ENCODE peak calls at places on chromosome 11, in ten cellular contexts. J is activated naive CD4-positive, alpha-beta T cell treated with Interleukin-2 at 50 U/mL for 16 hours; E is HFFc6; P is AG08395; L is NAMALWA; D is nucleus accumbens; U is AML-193; G is memory B cell; H is stimulated activated CD4-positive, alpha-beta T cell treated with anti-CD3 and anti-CD28 coated beads, Interleukin-1b, Interleukin-23, amount 100 ng/mL, for 24 hours; N is activated gamma-delta T cell. R is an unnamed sample.

GRCh38 chr11:69704508-69705245 is 855 bp upstream of the FGF19 start:
- DNase-seq in D (no peak), P (peak; percentile 22), E (no peak), J (no peak), H (no peak), L (no peak), U (no peak), G (no peak), N (no peak), R (peak; percentile 83)

GRCh38 chr11:12963789-12964536 is 45.2 kb upstream of the RASSF10 start:
- DNase-seq in E (peak; percentile 27), N (no peak), L (peak; percentile 79), H (peak; percentile 19), G (peak; percentile 55), P (peak; percentile 88), U (peak; percentile 2), J (peak; percentile 65), D (peak; percentile 26), R (no peak)

GRCh38 chr11:106076421-106076922 is 675 bp downstream of the KBTBD3 start:
- DNase-seq in E (no peak), J (peak; percentile 6), H (no peak), P (no peak), N (no peak), U (no peak), D (peak; percentile 54), G (no peak), L (no peak), R (peak; percentile 21)

GRCh38 chr11:17138562-17138961 is 61.1 kb upstream of the RPS13 start:
- DNase-seq in U (no peak), J (no peak), N (no peak), P (no peak), E (no peak), G (no peak), L (no peak), D (no peak), H (no peak), R (no peak)

GRCh38 chr11:6229911-6230310 is 4.5 kb downstream of the FHIP1B start:
- DNase-seq in J (no peak), G (no peak), D (no peak), P (no peak), E (no peak), L (no peak), U (peak; percentile 25), H (no peak), N (no peak), R (no peak)

GRCh38 chr11:119380816-119381185 is 689 bp downstream of the USP2 start:
- DNase-seq in P (no peak), L (no peak), H (no peak), N (no peak), U (peak; percentile 30), J (no peak), G (no peak), E (no peak), D (no peak), R (no peak)

GRCh38 chr11:126526471-126526870 is 171.0 kb downstream of the ST3GAL4 start:
- DNase-seq in E (no peak), H (no peak), P (no peak), N (no peak), G (no peak), L (no peak), J (no peak), U (no peak), D (no peak), R (no peak)

GRCh38 chr11:109857637-109858036 is 235.6 kb upstream of the ZC3H12C start:
- DNase-seq in J (no peak), U (no peak), N (no peak), D (no peak), L (no peak), G (no peak), P (no peak), E (no peak), H (no peak), R (no peak)

GRCh38 chr11:34830648-34831047 is 85.5 kb downstream of the APIP start:
- DNase-seq in G (no peak), J (no peak), D (no peak), L (no peak), E (no peak), H (no peak), U (no peak), N (no peak), P (no peak), R (peak; percentile 58)

GRCh38 chr11:130653838-130654601 is 205.6 kb downstream of the ADAMTS15 start:
- DNase-seq in U (no peak), N (no peak), D (no peak), H (no peak), G (no peak), P (peak; percentile 79), E (no peak), J (no peak), L (no peak), R (peak; percentile 86)

GRCh38 chr11:19597876-19598275 is 114.8 kb upstream of the NAV2 start:
- DNase-seq in N (no peak), J (no peak), P (no peak), H (no peak), U (no peak), D (no peak), E (peak; percentile 25), G (no peak), L (no peak), R (peak; percentile 56)

GRCh38 chr11:27423125-27423524 is 49.5 kb downstream of the LGR4 start:
- DNase-seq in D (no peak), N (no peak), U (peak; percentile 6), G (no peak), E (peak; percentile 60), P (peak; percentile 21), L (no peak), J (no peak), H (no peak), R (no peak)

GRCh38 chr11:106668147-106668546 is 350.1 kb downstream of the GUCY1A2 start:
- DNase-seq in L (no peak), E (peak; percentile 28), D (no peak), H (no peak), G (no peak), U (no peak), N (no peak), P (no peak), J (no peak), R (no peak)

GRCh38 chr11:63682045-63682915 is 980 bp downstream of the RTN3 start:
- DNase-seq in L (peak; percentile 77), N (no peak), J (peak; percentile 11), G (no peak), P (peak; percentile 23), U (no peak), E (no peak), H (no peak), D (peak; percentile 43), R (no peak)

GRCh38 chr11:133361689-133361994 is 170.7 kb downstream of the OPCML start:
- DNase-seq in E (no peak), H (no peak), P (no peak), L (no peak), G (no peak), N (no peak), J (no peak), U (no peak), D (no peak), R (no peak)

GRCh38 chr11:65180877-65181568 is 705 bp upstream of the CAPN1 start:
- DNase-seq in G (peak; percentile 76), N (peak; percentile 36), E (peak; percentile 56), L (peak; percentile 85), U (peak; percentile 39), H (peak; percentile 17), J (peak; percentile 70), D (no peak), P (peak; percentile 73), R (peak; percentile 67)

GRCh38 chr11:45777127-45777969 is 27.6 kb upstream of the SLC35C1 start:
- DNase-seq in L (no peak), G (no peak), J (no peak), N (no peak), D (no peak), E (no peak), P (no peak), U (peak; percentile 15), H (no peak), R (no peak)

GRCh38 chr11:109914038-109914437 is 179.2 kb upstream of the ZC3H12C start:
- DNase-seq in N (no peak), H (no peak), L (no peak), G (no peak), D (no peak), U (no peak), E (no peak), P (no peak), J (no peak), R (no peak)

GRCh38 chr11:70502677-70503076 is 104.3 kb downstream of the CTTN start:
- DNase-seq in U (no peak), H (no peak), N (no peak), J (no peak), L (no peak), P (no peak), E (no peak), D (no peak), G (no peak), R (no peak)

GRCh38 chr11:86575208-86575855 is 97.1 kb downstream of the ME3 start:
- DNase-seq in D (no peak), U (no peak), L (no peak), G (no peak), N (no peak), P (no peak), E (no peak), J (no peak), H (no peak), R (no peak)

GRCh38 chr11:18394928-18395734 is 768 bp downstream of the LDHA start:
- DNase-seq in H (no peak), L (peak; percentile 50), U (no peak), N (no peak), P (no peak), J (peak; percentile 19), E (no peak), G (no peak), D (no peak), R (no peak)

GRCh38 chr11:10302744-10303557 is 1.9 kb upstream of the ADM start:
- DNase-seq in D (no peak), U (peak; percentile 49), L (peak; percentile 51), H (no peak), N (peak; percentile 39), P (peak; percentile 62), J (peak; percentile 70), G (peak; percentile 58), E (peak; percentile 58), R (peak; percentile 93)

GRCh38 chr11:119842731-119843130 is 113.7 kb upstream of the NECTIN1 start:
- DNase-seq in J (no peak), H (no peak), L (no peak), U (no peak), N (no peak), P (no peak), G (no peak), D (no peak), E (no peak), R (no peak)

R was measured in upper lobe of left lung.